ENCODE peak calls at places on chromosomes 2 and 18, in seven cellular contexts. X is hepatocyte, U is endothelial cell of umbilical vein, T is fibroblast of lung, N is neural progenitor cell, I is PC-3, D is mammary epithelial cell. O is an unnamed sample.
A peak's percentile ranks its signal among the peaks of the same experiment; 100 is the strongest.

GRCh38 chr2:84247532-84247931 is 211.5 kb downstream of the SUCLG1 start:
- DNase-seq in X (no peak), U (no peak), T (no peak), N (no peak), I (peak; percentile 22), D (peak; percentile 84), O (no peak)

GRCh38 chr2:233210843-233211600 is 40.5 kb upstream of the ATG16L1 start:
- DNase-seq in X (peak; percentile 65), U (peak; percentile 72), T (peak; percentile 92), N (no peak), I (peak; percentile 95), D (peak; percentile 84), O (peak; percentile 67)

GRCh38 chr2:145543856-145544255 is 1023.9 kb upstream of the ZEB2 start:
- DNase-seq in X (no peak), U (no peak), T (no peak), N (no peak), I (no peak), D (no peak), O (peak; percentile 90)

GRCh38 chr2:42558827-42559226 is 9.6 kb upstream of the MTA3 start:
- DNase-seq in X (peak; percentile 37), U (no peak), T (no peak), N (no peak), I (peak; percentile 60), D (peak; percentile 19), O (no peak)

GRCh38 chr2:64730551-64731305 is 77.0 kb upstream of the SERTAD2 start:
- DNase-seq in X (peak; percentile 75), U (peak; percentile 92), T (peak; percentile 88), N (peak; percentile 54), I (peak; percentile 36), D (peak; percentile 74), O (peak; percentile 58)

GRCh38 chr2:61536086-61536722 is 2.0 kb downstream of the XPO1 start:
- DNase-seq in X (peak; percentile 16), U (peak; percentile 88), T (peak; percentile 31), N (no peak), I (peak; percentile 5), D (no peak), O (peak; percentile 28)

GRCh38 chr2:182248362-182248761 is 178.5 kb downstream of the PDE1A start:
- DNase-seq in X (no peak), U (no peak), T (no peak), N (no peak), I (no peak), D (no peak), O (no peak)

GRCh38 chr2:206296128-206296527 is 21.7 kb downstream of the ZDBF2 start:
- DNase-seq in X (no peak), U (peak; percentile 91), T (no peak), N (no peak), I (peak; percentile 75), D (peak; percentile 70), O (no peak)

GRCh38 chr2:230457073-230457768 is 41.2 kb downstream of the SP100 start:
- DNase-seq in X (no peak), U (no peak), T (no peak), N (no peak), I (no peak), D (no peak), O (no peak)

GRCh38 chr2:28155071-28155470 is 237.6 kb upstream of the FOSL2 start:
- DNase-seq in X (no peak), U (no peak), T (no peak), N (no peak), I (no peak), D (no peak), O (no peak)

GRCh38 chr2:108459441-108459840 is 10.4 kb downstream of the GCC2 start:
- DNase-seq in X (no peak), U (no peak), T (no peak), N (no peak), I (no peak), D (peak; percentile 6), O (no peak)

GRCh38 chr18:12630136-12630535 is 27.8 kb downstream of the SPIRE1 start:
- DNase-seq in X (no peak), U (no peak), T (peak; percentile 61), N (no peak), I (peak; percentile 77), D (peak; percentile 10), O (peak; percentile 31)

GRCh38 chr2:37886745-37887144 is 38.3 kb upstream of the RMDN2 start:
- DNase-seq in X (no peak), U (no peak), T (peak; percentile 53), N (no peak), I (no peak), D (peak; percentile 20), O (no peak)

GRCh38 chr18:10329116-10329515 is 125.3 kb upstream of the APCDD1 start:
- DNase-seq in X (no peak), U (no peak), T (peak; percentile 11), N (no peak), I (no peak), D (peak; percentile 12), O (peak; percentile 52)

GRCh38 chr18:68221116-68221724 is 493.7 kb downstream of the TMX3 start:
- DNase-seq in X (no peak), U (no peak), T (peak; percentile 1), N (peak; percentile 23), I (no peak), D (no peak), O (peak; percentile 28)

GRCh38 chr2:121285077-121285449 is at the start of gene TFCP2L1:
- DNase-seq in X (peak; percentile 73), U (no peak), T (no peak), N (peak; percentile 67), I (peak; percentile 75), D (peak; percentile 74), O (peak; percentile 13)

GRCh38 chr2:121284424-121285076 is 452 bp downstream of the TFCP2L1 start:
- DNase-seq in X (peak; percentile 43), U (no peak), T (no peak), N (peak; percentile 36), I (no peak), D (peak; percentile 29), O (no peak)

GRCh38 chr2:121282800-121283382 is 2.1 kb downstream of the TFCP2L1 start:
- DNase-seq in X (no peak), U (no peak), T (no peak), N (no peak), I (no peak), D (no peak), O (no peak)

GRCh38 chr2:121281694-121282093 is 3.3 kb downstream of the TFCP2L1 start:
- DNase-seq in X (no peak), U (no peak), T (no peak), N (no peak), I (no peak), D (no peak), O (no peak)

DNA sequence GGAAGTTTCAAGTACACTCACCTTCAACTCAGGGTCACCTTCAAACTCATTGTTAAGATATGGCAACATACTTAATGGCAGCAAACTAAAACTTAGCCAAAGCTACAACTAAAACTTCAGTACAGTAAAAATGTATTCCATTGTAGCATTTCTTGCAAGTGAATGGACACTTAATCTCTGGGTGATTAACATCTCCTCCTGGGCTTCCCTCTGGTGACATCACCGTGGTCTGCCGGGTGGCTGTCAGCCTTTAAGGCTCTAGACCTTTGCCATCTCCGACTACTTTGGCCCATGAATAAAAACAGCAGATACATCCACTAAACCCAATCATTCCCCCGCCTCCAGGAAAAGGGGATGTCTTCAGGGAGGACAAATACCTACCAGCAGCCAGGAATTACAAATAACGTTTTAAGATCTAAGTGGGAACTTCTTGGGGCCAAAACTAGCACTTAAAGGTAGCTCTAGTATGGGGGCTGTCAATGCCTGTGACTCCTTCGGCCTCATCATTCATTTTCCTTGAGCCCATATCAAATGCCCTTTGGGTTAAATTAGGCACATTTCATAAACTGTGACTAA is 1.2 kb downstream of the TFCP2L1 start:
- DNase-seq in X (no peak), U (no peak), T (no peak), N (no peak), I (peak; percentile 45), D (peak; percentile 41), O (no peak)
- TF ChIP-seq EZH2 in X (no peak), U (no peak), T (no peak), N (no peak), I (no peak), D (no peak), O (no peak)

GRCh38 chr2:79040967-79041582 is 15.6 kb downstream of the REG3G start:
- DNase-seq in X (peak; percentile 44), U (no peak), T (no peak), N (peak; percentile 50), I (peak; percentile 12), D (no peak), O (peak; percentile 51)
- TF ChIP-seq CTCF in X (peak; percentile 76), U (no peak), T (no peak), N (peak; percentile 84), I (peak; percentile 49), D (peak; percentile 10), O (peak; percentile 79)

DNA sequence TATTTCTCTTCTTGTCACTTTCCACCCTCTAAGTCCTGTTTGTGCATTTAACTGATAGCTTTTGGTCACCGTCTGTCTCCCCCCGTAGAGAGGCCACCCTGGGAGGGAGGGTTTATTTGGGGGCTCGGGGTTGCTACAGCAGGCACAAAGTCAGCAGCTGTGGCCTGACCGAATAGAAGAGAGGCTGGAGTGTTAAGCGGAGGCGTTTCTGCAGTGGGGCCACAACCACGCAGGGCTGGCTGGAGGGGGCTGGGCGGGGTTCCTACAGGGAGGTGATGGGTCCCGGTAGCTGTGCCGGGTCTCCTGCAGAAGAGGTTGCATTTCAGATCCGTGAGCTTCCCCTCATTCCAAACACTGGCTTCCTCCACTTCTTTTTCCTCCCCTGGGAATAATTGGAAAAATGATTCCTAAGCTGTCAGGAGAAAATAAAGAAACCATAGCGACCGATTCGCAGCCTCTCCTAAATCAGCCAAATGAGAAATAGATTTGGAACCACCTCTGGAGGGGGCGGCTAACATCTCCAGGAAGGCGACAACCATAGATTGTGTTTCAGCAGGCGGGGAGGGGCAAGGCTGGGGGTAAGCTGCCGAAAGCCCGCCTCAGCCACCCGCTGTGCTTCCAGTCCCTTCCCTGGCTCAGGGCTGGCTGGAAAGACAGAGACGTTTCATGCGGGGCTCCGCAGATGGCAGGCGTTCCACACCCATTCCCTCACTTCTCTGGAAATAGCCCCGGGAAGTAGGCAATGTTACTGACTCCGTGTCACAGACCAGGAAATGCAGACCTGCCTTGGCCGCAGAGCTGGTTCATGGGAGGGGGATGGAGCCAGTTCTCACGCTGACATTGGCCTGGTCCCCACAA is 85.6 kb upstream of the TAF1B start:
- DNase-seq in X (peak; percentile 58), U (no peak), T (peak; percentile 39), N (peak; percentile 77), I (no peak), D (no peak), O (peak; percentile 71)
- TF ChIP-seq EZH2 in X (no peak), U (peak; percentile 50), T (no peak), N (no peak), I (no peak), D (no peak), O (no peak)

GRCh38 chr2:7029291-7030059 is 112.3 kb downstream of the RNF144A start:
- DNase-seq in X (no peak), U (no peak), T (no peak), N (no peak), I (peak; percentile 19), D (no peak), O (no peak)
- TF ChIP-seq CTCF in X (no peak), U (no peak), T (no peak), N (no peak), I (peak; percentile 31), D (no peak), O (no peak)